ENCODE peak calls at places on chromosomes 13 and 19, in six cellular contexts. M is pancreas, R is fibroblast of villous mesenchyme, O is glutamatergic neuron, H is body of pancreas, A is lower leg skin. Q is an unnamed sample.

GRCh38 chr13:39462456-39462855 is 140.5 kb downstream of the LHFPL6 start:
- DNase-seq in M (no peak), R (no peak), O (no peak), H (no peak), A (no peak), Q (no peak)

GRCh38 chr19:46902402-46902766 is 41.6 kb downstream of the ARHGAP35 start:
- DNase-seq in M (no peak), R (no peak), O (peak), H (no peak), A (peak), Q (no peak)

GRCh38 chr13:41678320-41678719 is 221.0 kb downstream of the RGCC start:
- DNase-seq in M (no peak), R (no peak), O (no peak), H (no peak), A (no peak), Q (no peak)

GRCh38 chr13:51560336-51560735 is 23.9 kb upstream of the WDFY2 start:
- DNase-seq in M (no peak), R (no peak), O (no peak), H (no peak), A (no peak), Q (no peak)

GRCh38 chr13:33182729-33183128 is 102.8 kb downstream of the STARD13 start:
- DNase-seq in M (peak), R (no peak), O (peak), H (peak), A (no peak), Q (no peak)

GRCh38 chr13:37481005-37481857 is 117.3 kb downstream of the POSTN start:
- DNase-seq in M (no peak), R (no peak), O (no peak), H (no peak), A (no peak), Q (no peak)

GRCh38 chr19:40178756-40179155 is 12.5 kb upstream of the MAP3K10 start:
- DNase-seq in M (no peak), R (no peak), O (no peak), H (no peak), A (no peak), Q (no peak)

GRCh38 chr19:1206063-1206732 is 620 bp downstream of the STK11 start:
- DNase-seq in M (no peak), R (no peak), O (peak), H (no peak), A (no peak), Q (no peak)

GRCh38 chr13:48431987-48432615 is 19.2 kb upstream of the LPAR6 start:
- DNase-seq in M (no peak), R (peak), O (no peak), H (no peak), A (no peak), Q (no peak)

GRCh38 chr19:12788682-12789097 is 2.6 kb upstream of the JUNB start:
- DNase-seq in M (peak), R (peak), O (peak), H (peak), A (peak), Q (peak)

GRCh38 chr13:23963184-23963931 is 66.1 kb upstream of the C1QTNF9B start:
- DNase-seq in M (no peak), R (no peak), O (no peak), H (no peak), A (no peak), Q (no peak)

GRCh38 chr19:19758164-19758563 is 25.3 kb upstream of the ZNF14 start:
- DNase-seq in M (no peak), R (no peak), O (no peak), H (no peak), A (no peak), Q (no peak)

GRCh38 chr13:102402292-102402691 is 444 bp upstream of the FGF14 start:
- DNase-seq in M (no peak), R (peak), O (peak), H (no peak), A (no peak), Q (no peak)

GRCh38 chr13:114339779-114340534 is 25.7 kb downstream of the CHAMP1 start:
- DNase-seq in M (peak), R (peak), O (no peak), H (peak), A (no peak), Q (no peak)

GRCh38 chr19:24029941-24030636 is 56.9 kb upstream of the ZNF254 start:
- DNase-seq in M (no peak), R (no peak), O (no peak), H (no peak), A (no peak), Q (no peak)

GRCh38 chr19:16537111-16537510 is 5.1 kb downstream of the CHERP start:
- DNase-seq in M (no peak), R (no peak), O (no peak), H (no peak), A (no peak), Q (no peak)

GRCh38 chr19:13764821-13765394 is 586 bp downstream of the MRI1 start:
- DNase-seq in M (peak), R (no peak), O (peak), H (peak), A (no peak), Q (no peak)

GRCh38 chr19:19530889-19531288 is 2.2 kb downstream of the YJEFN3 start:
- DNase-seq in M (no peak), R (no peak), O (no peak), H (no peak), A (no peak), Q (no peak)

GRCh38 chr13:35566340-35566739 is 89.9 kb upstream of the MAB21L1 start:
- DNase-seq in M (no peak), R (no peak), O (no peak), H (no peak), A (no peak), Q (no peak)

GRCh38 chr13:112134150-112135075 is 67.5 kb downstream of the SOX1 start:
- DNase-seq in M (no peak), R (no peak), O (no peak), H (no peak), A (no peak), Q (no peak)

GRCh38 chr13:104779311-104779710 is 1713.1 kb upstream of the SLC10A2 start:
- DNase-seq in M (no peak), R (peak), O (peak), H (no peak), A (no peak), Q (no peak)

GRCh38 chr19:38270587-38271167 is 6.3 kb downstream of the SPINT2 start:
- DNase-seq in M (no peak), R (no peak), O (no peak), H (no peak), A (no peak), Q (no peak)

GRCh38 chr13:70623260-70623659 is 515.0 kb upstream of the KLHL1 start:
- DNase-seq in M (no peak), R (peak), O (no peak), H (no peak), A (no peak), Q (no peak)

GRCh38 chr19:4025317-4025716 is 17.8 kb downstream of the PIAS4 start:
- DNase-seq in M (no peak), R (no peak), O (no peak), H (no peak), A (no peak), Q (no peak)

GRCh38 chr13:51879133-51879532 is 17.4 kb downstream of the CCDC70 start:
- DNase-seq in M (no peak), R (no peak), O (no peak), H (no peak), A (no peak), Q (no peak)

GRCh38 chr19:33640773-33641172 is 19.0 kb downstream of the CHST8 start:
- DNase-seq in M (no peak), R (no peak), O (no peak), H (no peak), A (no peak), Q (no peak)

GRCh38 chr19:38685666-38686529 is 38.4 kb downstream of the ACTN4 start:
- DNase-seq in M (no peak), R (peak), O (no peak), H (no peak), A (no peak), Q (no peak)

GRCh38 chr13:33637978-33638743 is 179.8 kb upstream of the RFC3 start:
- DNase-seq in M (no peak), R (no peak), O (no peak), H (no peak), A (peak), Q (no peak)

GRCh38 chr13:26022538-26023292 is 29.1 kb downstream of the SHISA2 start:
- DNase-seq in M (peak), R (no peak), O (peak), H (peak), A (peak), Q (no peak)

GRCh38 chr13:24272452-24273161 is 36.8 kb upstream of the C1QTNF9 start:
- DNase-seq in M (no peak), R (peak), O (no peak), H (no peak), A (no peak), Q (no peak)

GRCh38 chr13:37345869-37346268 is 240.4 kb upstream of the CSNK1A1L start:
- DNase-seq in M (no peak), R (no peak), O (no peak), H (no peak), A (no peak), Q (no peak)

GRCh38 chr13:79183231-79183630 is 222.8 kb downstream of the RBM26 start:
- DNase-seq in M (no peak), R (no peak), O (no peak), H (no peak), A (no peak), Q (no peak)

GRCh38 chr13:79190932-79191331 is 215.1 kb downstream of the RBM26 start:
- DNase-seq in M (no peak), R (no peak), O (no peak), H (no peak), A (no peak), Q (no peak)

GRCh38 chr13:79187917-79188699 is 217.9 kb downstream of the RBM26 start:
- DNase-seq in M (no peak), R (no peak), O (no peak), H (no peak), A (no peak), Q (no peak)

GRCh38 chr13:79185580-79185979 is 220.5 kb downstream of the RBM26 start:
- DNase-seq in M (no peak), R (no peak), O (no peak), H (no peak), A (no peak), Q (no peak)
- TF ChIP-seq CTCF in M (no peak), R (no peak), O (no peak), H (no peak), A (no peak), Q (no peak)

GRCh38 chr13:109764474-109765292 is 21.7 kb downstream of the IRS2 start:
- DNase-seq in M (no peak), R (peak), O (peak), H (no peak), A (no peak), Q (peak)
- TF ChIP-seq CTCF in M (no peak), R (peak), O (no peak), H (no peak), A (no peak), Q (peak)

GRCh38 chr19:56547535-56547934 is 8.8 kb downstream of the ZFP28 start:
- DNase-seq in M (no peak), R (no peak), O (no peak), H (no peak), A (no peak), Q (no peak)
- TF ChIP-seq CTCF in M (no peak), R (no peak), O (no peak), H (no peak), A (no peak), Q (no peak)

DNA sequence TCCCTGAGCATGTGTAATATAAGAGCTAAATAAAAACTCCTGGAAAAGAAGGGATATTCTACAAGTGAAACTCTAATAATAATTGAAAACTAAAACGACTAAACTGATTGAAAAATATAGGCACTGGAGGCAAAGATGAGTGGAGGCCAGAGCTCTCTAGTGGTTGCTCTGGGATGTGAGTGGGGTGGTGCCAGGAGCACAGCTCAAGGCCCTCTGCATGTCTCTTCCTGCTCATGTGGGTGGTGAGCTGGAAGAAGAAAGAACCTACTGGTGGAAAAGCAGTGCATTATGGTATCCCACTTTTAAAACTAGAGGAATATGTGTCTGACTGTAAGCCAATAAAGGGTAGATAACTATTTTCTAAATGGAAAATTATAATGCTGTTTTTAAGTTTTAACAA is 15.8 kb upstream of the ARHGEF7 start:
- DNase-seq in M (no peak), R (no peak), O (no peak), H (no peak), A (no peak), Q (no peak)
- TF ChIP-seq CTCF in M (no peak), R (peak), O (no peak), H (no peak), A (no peak), Q (no peak)

GRCh38 chr19:18330865-18331264 is 8.0 kb upstream of the LSM4 start:
- DNase-seq in M (no peak), R (no peak), O (no peak), H (no peak), A (no peak), Q (no peak)

GRCh38 chr19:18329035-18329376 is 6.1 kb upstream of the LSM4 start:
- DNase-seq in M (no peak), R (no peak), O (no peak), H (no peak), A (no peak), Q (no peak)

GRCh38 chr19:18333680-18334079 is 6.7 kb upstream of the PGPEP1 start:
- DNase-seq in M (no peak), R (no peak), O (no peak), H (no peak), A (no peak), Q (no peak)

GRCh38 chr19:18336121-18336520 is 4.3 kb upstream of the PGPEP1 start:
- DNase-seq in M (no peak), R (no peak), O (no peak), H (no peak), A (no peak), Q (no peak)

DNA sequence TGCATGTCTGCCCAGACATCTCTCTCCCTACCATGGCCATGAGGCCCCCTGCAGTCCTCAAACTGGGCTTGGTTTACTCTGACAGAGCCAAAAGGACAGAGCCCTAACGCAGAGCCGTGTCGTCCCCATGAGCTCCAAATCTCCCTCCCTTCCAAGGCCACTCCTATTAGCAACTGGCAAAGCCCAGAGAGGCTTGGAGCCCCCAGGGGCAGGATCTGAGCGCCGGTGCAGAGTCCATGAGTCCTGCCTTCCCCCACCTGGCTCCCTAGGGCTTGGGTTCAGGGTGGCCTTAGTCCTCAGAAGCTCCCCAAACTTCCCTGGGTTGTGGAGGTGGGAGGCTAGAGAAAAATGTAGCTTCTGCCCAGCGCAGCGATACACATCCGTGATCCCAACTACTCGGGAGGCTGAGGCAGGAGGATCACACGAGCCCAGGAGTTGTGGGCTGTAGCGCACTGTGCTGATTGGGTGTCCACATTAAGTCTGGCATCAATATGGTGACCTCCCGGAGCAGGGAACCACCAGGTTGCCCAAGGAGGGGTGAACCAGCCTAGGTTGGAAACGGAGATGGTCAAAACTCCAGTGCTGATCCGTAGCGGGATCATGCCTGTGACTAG is 7.4 kb upstream of the PGPEP1 start:
- DNase-seq in M (no peak), R (no peak), O (no peak), H (no peak), A (no peak), Q (no peak)
- TF ChIP-seq CTCF in M (no peak), R (no peak), O (no peak), H (no peak), A (no peak), Q (no peak)

GRCh38 chr19:35553385-35554000 is 8.1 kb downstream of the TMEM147 start:
- DNase-seq in M (no peak), R (no peak), O (no peak), H (no peak), A (no peak), Q (no peak)

GRCh38 chr19:35554076-35554475 is 8.7 kb downstream of the TMEM147 start:
- DNase-seq in M (no peak), R (no peak), O (no peak), H (no peak), A (no peak), Q (no peak)

GRCh38 chr19:35556025-35556590 is 7.3 kb downstream of the ATP4A start:
- DNase-seq in M (no peak), R (no peak), O (no peak), H (no peak), A (no peak), Q (no peak)

GRCh38 chr19:35556846-35557538 is 6.5 kb downstream of the ATP4A start:
- DNase-seq in M (no peak), R (no peak), O (no peak), H (no peak), A (no peak), Q (no peak)

GRCh38 chr19:35555301-35556005 is 8.0 kb downstream of the ATP4A start:
- DNase-seq in M (no peak), R (peak), O (no peak), H (no peak), A (no peak), Q (no peak)
- TF ChIP-seq CTCF in M (no peak), R (peak), O (no peak), H (no peak), A (no peak), Q (no peak)

GRCh38 chr19:45200614-45201013 is 22.0 kb downstream of the BLOC1S3 start:
- DNase-seq in M (no peak), R (peak), O (no peak), H (peak), A (no peak), Q (no peak)
- TF ChIP-seq CTCF in M (peak), R (peak), O (no peak), H (no peak), A (no peak), Q (no peak)

DNA sequence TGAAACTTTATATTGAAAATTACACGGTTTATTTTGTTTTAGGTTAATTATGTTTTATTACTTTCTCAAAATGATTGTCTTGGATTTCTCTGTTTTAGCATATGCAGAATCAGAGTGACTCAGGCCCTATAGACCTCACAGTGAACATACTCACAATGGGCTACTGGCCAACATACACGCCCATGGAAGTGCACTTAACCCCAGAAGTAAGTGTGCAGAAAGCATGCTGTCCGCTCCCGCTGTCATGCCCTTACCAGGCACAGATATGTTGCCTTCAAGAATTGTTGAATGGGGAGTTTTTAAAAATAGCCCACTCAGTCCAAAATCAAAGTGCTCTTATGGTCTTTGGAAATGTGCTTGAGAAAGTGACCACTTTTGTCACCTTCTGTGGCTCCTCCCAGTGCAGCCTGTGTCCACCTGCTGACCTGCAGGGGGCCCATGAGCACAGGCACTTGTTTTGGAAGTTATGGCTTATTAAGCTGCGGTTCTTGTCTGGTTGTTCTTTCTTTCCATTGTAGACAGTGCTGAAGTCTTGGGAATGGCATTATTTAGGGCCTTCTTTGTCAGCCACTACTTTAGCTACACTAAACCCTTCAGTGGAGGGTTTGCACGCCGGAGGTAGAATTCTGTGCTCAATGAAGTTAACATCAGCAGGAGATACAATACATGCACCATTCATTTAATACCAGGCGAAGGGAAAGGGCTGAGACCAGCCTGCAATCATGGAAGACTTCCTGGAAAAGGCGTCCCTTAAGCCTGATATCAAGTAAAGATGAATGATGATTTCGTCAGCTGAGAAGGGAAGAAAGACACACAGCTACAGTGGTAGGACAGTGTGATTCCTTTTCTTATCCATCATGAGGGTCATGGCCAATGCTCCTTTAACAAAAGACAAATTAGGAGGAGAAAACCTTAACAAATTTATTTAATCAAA is 36.7 kb downstream of the CUL4A start:
- DNase-seq in M (no peak), R (no peak), O (no peak), H (no peak), A (no peak), Q (no peak)
- TF ChIP-seq CTCF in M (no peak), R (peak), O (peak), H (no peak), A (no peak), Q (peak)

GRCh38 chr13:100808330-100808729 is 133.7 kb upstream of the TMTC4 start:
- DNase-seq in M (no peak), R (no peak), O (no peak), H (no peak), A (no peak), Q (no peak)
- TF ChIP-seq CTCF in M (no peak), R (no peak), O (no peak), H (no peak), A (no peak), Q (no peak)